ENCODE peak calls at places on chromosomes 6 and 20, in eight cellular contexts. B, X, I, M, H, E, T and W are unnamed samples.

GRCh38 chr6:28462401-28462800 is 19.1 kb upstream of the ZSCAN23 start:
- DNase-seq in X (no peak), M (no peak), H (no peak), B (no peak), I (no peak), E (no peak), T (no peak), W (no peak)

GRCh38 chr6:136782021-136782770 is 10.1 kb downstream of the MAP3K5 start:
- DNase-seq in H (no peak), T (no peak), X (peak; percentile 35), E (no peak), B (no peak), M (peak; percentile 57), I (no peak), W (peak; percentile 82)

GRCh38 chr6:129621252-129621651 is 88.7 kb downstream of the ARHGAP18 start:
- DNase-seq in H (peak; percentile 38), I (no peak), E (no peak), X (peak; percentile 34), T (no peak), M (no peak), B (no peak), W (no peak)

GRCh38 chr20:31833931-31834521 is 11.4 kb downstream of the FOXS1 start:
- DNase-seq in E (no peak), I (no peak), H (no peak), T (no peak), B (no peak), X (no peak), M (no peak), W (no peak)

GRCh38 chr20:54545959-54546358 is 70.6 kb downstream of the DOK5 start:
- DNase-seq in I (no peak), H (no peak), B (no peak), E (no peak), X (no peak), M (no peak), T (no peak), W (peak; percentile 30)

GRCh38 chr6:165766457-165766856 is 103.4 kb upstream of the PDE10A start:
- DNase-seq in E (no peak), I (no peak), X (no peak), B (no peak), H (peak; percentile 17), M (no peak), T (no peak), W (peak; percentile 78)

GRCh38 chr20:45630366-45630765 is 718 bp downstream of the WFDC9 start:
- DNase-seq in B (no peak), M (no peak), E (no peak), I (no peak), T (no peak), H (no peak), X (no peak), W (no peak)

GRCh38 chr20:53052380-53052779 is 80.2 kb downstream of the TSHZ2 start:
- DNase-seq in X (no peak), H (no peak), I (no peak), T (no peak), M (no peak), E (no peak), B (no peak), W (no peak)

GRCh38 chr20:25360631-25361286 is 29.9 kb downstream of the ABHD12 start:
- DNase-seq in X (no peak), H (no peak), B (no peak), T (no peak), I (no peak), E (no peak), M (peak; percentile 33), W (peak; percentile 47)

GRCh38 chr6:3438190-3439167 is 18.4 kb downstream of the SLC22A23 start:
- DNase-seq in H (no peak), I (no peak), B (no peak), M (peak; percentile 89), T (no peak), X (peak; percentile 49), E (peak; percentile 80), W (peak; percentile 76)

GRCh38 chr6:87104657-87105056 is 9.8 kb upstream of the CGA start:
- DNase-seq in B (no peak), X (no peak), M (no peak), T (no peak), H (no peak), E (no peak), I (no peak), W (no peak)

GRCh38 chr6:170000071-170000843 is 248.8 kb downstream of the ERMARD start:
- DNase-seq in T (no peak), B (no peak), E (no peak), H (no peak), M (no peak), X (no peak), I (no peak), W (no peak)

GRCh38 chr6:106974337-106974998 is at the start of gene CD24:
- DNase-seq in M (no peak), E (no peak), H (no peak), X (peak; percentile 73), I (no peak), T (no peak), B (no peak), W (no peak)

GRCh38 chr6:13965582-13966127 is 40.9 kb downstream of the RNF182 start:
- DNase-seq in M (no peak), H (no peak), X (no peak), B (no peak), E (no peak), I (no peak), T (no peak), W (no peak)

GRCh38 chr6:56144538-56145324 is 102.6 kb downstream of the COL21A1 start:
- DNase-seq in I (no peak), M (peak; percentile 74), T (no peak), X (no peak), H (no peak), E (no peak), B (no peak), W (peak; percentile 24)

GRCh38 chr6:87334683-87335082 is 5.6 kb upstream of the GJB7 start:
- DNase-seq in X (no peak), M (peak; percentile 58), T (no peak), I (no peak), E (no peak), B (no peak), H (no peak), W (peak; percentile 57)

GRCh38 chr20:48338717-48339116 is 489.1 kb downstream of the PREX1 start:
- DNase-seq in X (no peak), B (no peak), E (no peak), T (no peak), I (no peak), H (no peak), M (peak; percentile 57), W (peak; percentile 77)

GRCh38 chr20:41232971-41233926 is 84.3 kb downstream of the ZHX3 start:
- DNase-seq in T (no peak), B (no peak), M (peak; percentile 91), I (no peak), E (peak; percentile 25), H (no peak), X (peak; percentile 23), W (peak; percentile 88)

GRCh38 chr20:48826883-48827771 is 672 bp downstream of the PREX1 start:
- DNase-seq in B (no peak), M (peak; percentile 28), E (no peak), X (no peak), H (peak; percentile 30), T (peak; percentile 43), I (no peak), W (no peak)

GRCh38 chr6:90413867-90414266 is 117.2 kb upstream of the BACH2 start:
- DNase-seq in E (peak; percentile 81), X (no peak), T (no peak), I (no peak), M (peak; percentile 53), B (no peak), H (no peak), W (no peak)

GRCh38 chr6:87756858-87757257 is 54.8 kb upstream of the AKIRIN2 start:
- DNase-seq in H (peak; percentile 59), X (no peak), E (peak; percentile 21), I (no peak), T (peak; percentile 0), M (peak; percentile 68), B (no peak), W (peak; percentile 78)

GRCh38 chr6:168741305-168741704 is 300.3 kb downstream of the SMOC2 start:
- DNase-seq in B (no peak), I (no peak), X (no peak), T (no peak), H (no peak), E (no peak), M (no peak), W (no peak)